ENCODE peak calls at places on chromosomes 12 and 14, in six cellular contexts. C is CD8-positive, alpha-beta T cell; D is HCT116; V is A549; A is cardiac muscle cell; R is fibroblast of lung. B is an unnamed sample.

GRCh38 chr12:2156333-2156732 is 103.5 kb downstream of the CACNA1C start:
- DNase-seq in R (peak; percentile 84), C (no peak), D (no peak), V (no peak), A (no peak), B (no peak)

GRCh38 chr14:93788557-93789365 is 476 bp upstream of the PRIMA1 start:
- DNase-seq in A (peak; percentile 2), D (no peak), R (no peak), V (peak; percentile 41), C (no peak), B (no peak)

GRCh38 chr12:58920102-58920955 is at the start of gene LRIG3:
- DNase-seq in V (peak; percentile 90), D (peak; percentile 59), R (peak; percentile 93), A (peak; percentile 94), C (no peak), B (peak; percentile 88)

GRCh38 chr12:57612711-57613426 is 1.6 kb downstream of the ARHGEF25 start:
- DNase-seq in D (no peak), V (no peak), R (no peak), C (no peak), A (no peak), B (no peak)

GRCh38 chr14:61934385-61934784 is 172.2 kb downstream of the SNAPC1 start:
- DNase-seq in D (no peak), V (no peak), R (peak; percentile 92), A (peak; percentile 55), C (no peak), B (peak; percentile 94)

GRCh38 chr12:57549203-57549908 is 488 bp upstream of the KIF5A start:
- DNase-seq in C (no peak), D (no peak), V (no peak), R (no peak), A (no peak), B (no peak)

GRCh38 chr14:34781242-34781641 is 66.8 kb upstream of the CFL2 start:
- DNase-seq in D (no peak), C (no peak), R (peak; percentile 70), A (peak; percentile 78), V (no peak), B (peak; percentile 90)

GRCh38 chr12:53044052-53044581 is 5.7 kb upstream of the TNS2 start:
- DNase-seq in V (no peak), A (peak; percentile 47), C (no peak), D (no peak), R (no peak), B (no peak)

GRCh38 chr14:31567651-31568050 is 6.4 kb downstream of the NUBPL start:
- DNase-seq in A (no peak), V (no peak), C (no peak), D (no peak), R (no peak), B (no peak)

GRCh38 chr12:102948941-102949352 is 8.5 kb upstream of the ASCL1 start:
- DNase-seq in D (peak; percentile 23), R (peak; percentile 43), C (peak; percentile 38), V (peak; percentile 46), A (peak; percentile 60), B (peak; percentile 53)

GRCh38 chr12:52175411-52176350 is 16.1 kb downstream of the KRT80 start:
- DNase-seq in V (no peak), R (peak; percentile 54), D (no peak), C (no peak), A (peak; percentile 53), B (no peak)

GRCh38 chr12:14853966-14854365 is 10.6 kb upstream of the ART4 start:
- DNase-seq in D (no peak), V (no peak), R (no peak), A (no peak), C (no peak), B (no peak)

GRCh38 chr12:91460457-91460856 is 277.8 kb upstream of the DCN start:
- DNase-seq in D (no peak), C (no peak), R (no peak), A (no peak), V (no peak), B (no peak)

DNA sequence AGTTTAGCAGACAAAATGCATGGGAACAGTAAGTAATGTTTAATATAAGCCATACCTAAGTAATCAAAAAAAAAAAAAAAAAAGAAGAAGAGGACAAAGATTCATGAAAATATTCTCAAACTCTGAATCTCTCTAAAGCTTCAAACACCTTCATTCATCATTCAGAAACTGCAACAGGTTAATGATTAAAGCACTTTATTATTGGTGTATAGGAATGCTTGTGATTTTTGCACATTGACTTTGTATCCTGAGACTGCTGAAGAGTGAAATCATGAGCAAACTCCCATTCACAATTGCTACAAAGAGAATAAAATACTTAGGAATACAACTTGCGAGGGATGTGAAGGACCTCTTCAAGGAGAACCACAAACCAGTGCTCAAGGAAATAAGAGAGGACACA is 278.4 kb upstream of the DCN start:
- DNase-seq in D (no peak), R (no peak), V (no peak), A (no peak), C (no peak), B (no peak)
- H3K27ac ChIP-seq in D (no peak overlapping the region), R (no peak overlapping the region), V (no peak overlapping the region), A (no peak overlapping the region), C (no peak overlapping the region), B (no peak overlapping the region)

GRCh38 chr14:100541621-100542560 is 45.3 kb downstream of the BEGAIN start:
- DNase-seq in C (no peak), D (no peak), V (no peak), A (no peak), R (no peak), B (no peak)

GRCh38 chr14:100539319-100539645 is 47.9 kb downstream of the BEGAIN start:
- DNase-seq in D (no peak), A (no peak), C (no peak), V (no peak), R (no peak), B (no peak)

GRCh38 chr14:100539766-100540140 is 47.5 kb downstream of the BEGAIN start:
- DNase-seq in R (no peak), C (no peak), A (no peak), D (no peak), V (no peak), B (no peak)

GRCh38 chr14:100540926-100541620 is 46.1 kb downstream of the BEGAIN start:
- DNase-seq in V (no peak), C (no peak), R (no peak), D (no peak), A (no peak), B (no peak)

GRCh38 chr14:100540141-100540925 is 46.9 kb downstream of the BEGAIN start:
- DNase-seq in R (no peak), A (peak; percentile 22), V (peak; percentile 59), D (no peak), C (no peak), B (no peak)
- TF ChIP-seq CTCF in R (no peak), A (peak; percentile 33), V (peak; percentile 40), D (peak; percentile 62), C (no peak), B (peak; percentile 58)

DNA sequence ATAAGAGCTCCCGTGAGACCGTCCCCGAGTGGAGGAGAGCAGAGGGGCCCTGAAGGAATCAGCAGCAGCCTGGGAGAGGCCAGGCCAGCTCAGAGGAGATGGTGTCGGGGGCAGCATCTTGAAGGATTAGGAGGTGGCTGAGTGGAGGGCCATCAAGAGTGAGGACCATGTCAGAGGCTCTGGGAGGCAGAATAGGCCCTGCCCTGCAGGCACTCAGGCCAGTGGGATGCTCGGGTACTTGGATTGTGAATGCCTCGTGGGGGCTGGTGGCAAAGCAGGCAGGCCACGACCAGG is 47.7 kb downstream of the IL31 start:
- DNase-seq in A (no peak), C (no peak), R (no peak), V (no peak), D (no peak), B (no peak)
- H3K27ac ChIP-seq in A (no peak overlapping the region), C (no peak overlapping the region), R (no peak overlapping the region), V (peak overlapping the region; percentile 68), D (no peak overlapping the region), B (no peak overlapping the region)

DNA sequence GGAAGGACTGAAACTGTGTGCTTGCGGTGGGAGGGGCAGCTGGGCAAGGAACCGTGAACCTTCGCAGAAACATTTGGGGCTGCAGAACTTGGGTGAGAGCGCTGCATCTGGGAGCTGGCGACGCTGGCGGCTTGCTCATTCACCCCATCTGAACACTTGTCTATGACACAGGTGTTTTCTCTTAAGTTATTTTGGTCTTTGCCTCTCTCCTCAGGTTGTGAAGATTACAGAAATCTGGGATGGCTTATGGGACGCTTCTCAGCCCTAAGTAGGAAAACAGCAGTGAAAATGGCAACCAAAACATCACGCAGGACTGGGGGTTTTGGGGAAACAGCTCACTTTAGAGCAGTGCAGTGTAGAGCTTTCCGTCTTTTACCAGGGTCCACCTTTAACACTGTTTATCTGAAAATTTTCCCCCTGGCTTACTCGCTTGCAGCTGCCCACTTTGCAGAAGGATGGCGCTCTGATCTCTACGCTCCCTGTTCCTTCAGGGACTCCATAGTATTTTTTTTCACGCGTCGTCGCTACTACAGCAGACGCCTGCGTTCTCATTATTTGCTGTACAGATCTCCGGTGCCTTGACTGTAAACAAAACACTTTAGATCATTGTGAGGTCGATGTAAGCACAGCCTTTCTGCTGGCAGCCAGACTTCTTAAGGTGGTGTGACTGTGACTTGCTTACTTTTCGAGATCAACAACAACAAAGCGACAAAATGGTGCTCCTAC is 2.7 kb upstream of the CDKN1B start:
- DNase-seq in V (peak; percentile 68), D (no peak), A (no peak), R (peak; percentile 39), C (peak; percentile 77), B (no peak)
- TF ChIP-seq CTCF in V (peak; percentile 57), D (peak; percentile 22), A (peak; percentile 27), R (no peak), C (no peak), B (peak; percentile 59)

DNA sequence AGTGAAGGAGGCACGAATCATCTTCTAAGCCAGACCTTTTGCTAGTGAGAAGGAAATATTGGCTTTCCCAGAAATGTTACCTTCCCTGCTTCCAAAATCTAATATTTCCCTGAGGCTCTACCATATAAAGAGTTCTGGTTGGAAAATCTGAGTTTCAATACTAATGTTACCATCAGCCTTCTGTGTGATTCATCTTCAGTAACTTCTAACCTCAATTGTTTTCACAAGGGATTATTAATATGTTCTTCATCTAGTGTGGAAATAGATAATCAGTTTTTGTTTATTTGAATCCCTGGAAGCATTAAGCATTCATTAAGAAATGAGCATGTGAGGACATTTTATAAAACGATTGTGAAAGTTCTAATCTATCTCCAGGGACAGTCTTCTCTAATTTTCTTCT is 720.9 kb downstream of the AACS start:
- DNase-seq in R (no peak), D (no peak), A (no peak), V (no peak), C (no peak), B (no peak)
- H3K27ac ChIP-seq in R (no peak overlapping the region), D (no peak overlapping the region), A (no peak overlapping the region), V (no peak overlapping the region), C (no peak overlapping the region), B (no peak overlapping the region)

DNA sequence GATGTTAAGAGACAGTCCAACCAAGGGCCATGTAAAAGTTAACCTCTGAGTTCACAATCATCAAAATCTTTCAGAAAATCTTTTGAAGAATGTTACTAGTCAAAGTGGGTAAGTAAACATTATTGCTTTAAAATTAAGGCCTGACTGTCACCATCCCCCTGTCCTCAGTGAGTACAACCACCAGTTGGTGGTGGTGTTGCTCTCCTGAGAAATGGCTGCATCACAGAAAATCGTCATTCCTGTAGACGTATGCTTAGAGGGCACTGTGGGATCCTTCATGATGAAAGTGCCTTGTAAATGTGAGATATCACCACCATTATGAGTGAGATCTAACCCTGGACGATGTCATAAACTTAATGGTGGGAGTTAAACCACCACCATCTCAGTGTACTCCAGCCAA is 451.2 kb downstream of the RPS29 start:
- DNase-seq in D (peak; percentile 0), V (peak; percentile 2), R (no peak), A (no peak), C (no peak), B (no peak)
- TF ChIP-seq CTCF in D (no peak), V (no peak), R (no peak), A (no peak), C (no peak), B (no peak)